ENCODE peak calls at places on chromosomes 11 and 22, in eight cellular contexts. One of them, this sample, is unnamed. For H3K4me1, the result is how much of the 10 kb centered on the place peaks cover.

GRCh38 chr11:113505541-113506375 is 30.6 kb upstream of the DRD2 start:
- DNase-seq in GM12878: no peak
- DNase-seq in HepG2: peak
- DNase-seq in HCT116: peak
- DNase-seq in SK-N-SH: peak
- DNase-seq in A549: no peak
- DNase-seq in Panc1: no peak
- DNase-seq in K562: no peak
- DNase-seq in this sample: no peak

GRCh38 chr11:16191212-16191851 is 165.0 kb downstream of the SOX6 start:
- DNase-seq in K562: peak
- DNase-seq in A549: no peak
- DNase-seq in SK-N-SH: no peak
- DNase-seq in Panc1: no peak
- DNase-seq in HCT116: no peak
- DNase-seq in GM12878: no peak
- DNase-seq in HepG2: peak
- DNase-seq in this sample: no peak

GRCh38 chr22:26416256-26416655 is 12.8 kb upstream of the ASPHD2 start:
- DNase-seq in SK-N-SH: no peak
- DNase-seq in Panc1: no peak
- DNase-seq in HepG2: no peak
- DNase-seq in A549: no peak
- DNase-seq in K562: no peak
- DNase-seq in GM12878: no peak
- DNase-seq in HCT116: no peak
- DNase-seq in this sample: no peak

GRCh38 chr11:76625787-76626186 is 44.8 kb downstream of the LRRC32 start:
- DNase-seq in HepG2: no peak
- DNase-seq in A549: no peak
- DNase-seq in Panc1: no peak
- DNase-seq in K562: no peak
- DNase-seq in SK-N-SH: no peak
- DNase-seq in HCT116: no peak
- DNase-seq in GM12878: no peak
- DNase-seq in this sample: no peak

GRCh38 chr11:11813288-11813962 is 28.3 kb upstream of the USP47 start:
- DNase-seq in GM12878: no peak
- DNase-seq in K562: no peak
- DNase-seq in HepG2: peak
- DNase-seq in A549: peak
- DNase-seq in HCT116: peak
- DNase-seq in SK-N-SH: no peak
- DNase-seq in Panc1: peak
- DNase-seq in this sample: no peak

GRCh38 chr11:15805726-15806125 is 550.6 kb downstream of the SOX6 start:
- DNase-seq in Panc1: no peak
- DNase-seq in SK-N-SH: no peak
- DNase-seq in HCT116: no peak
- DNase-seq in GM12878: no peak
- DNase-seq in HepG2: no peak
- DNase-seq in K562: no peak
- DNase-seq in A549: no peak
- DNase-seq in this sample: no peak

GRCh38 chr11:10418950-10419310 is 36.1 kb upstream of the AMPD3 start:
- DNase-seq in Panc1: no peak
- DNase-seq in HCT116: no peak
- DNase-seq in K562: no peak
- DNase-seq in HepG2: no peak
- DNase-seq in SK-N-SH: no peak
- DNase-seq in GM12878: no peak
- DNase-seq in A549: no peak
- DNase-seq in this sample: no peak

GRCh38 chr11:13140028-13140870 is 131.1 kb downstream of the RASSF10 start:
- DNase-seq in K562: no peak
- DNase-seq in SK-N-SH: no peak
- DNase-seq in HCT116: no peak
- DNase-seq in HepG2: peak
- DNase-seq in Panc1: no peak
- DNase-seq in GM12878: peak
- DNase-seq in A549: peak
- DNase-seq in this sample: no peak

GRCh38 chr22:40177738-40178416 is at the start of gene TNRC6B:
- DNase-seq in Panc1: peak
- DNase-seq in HCT116: peak
- DNase-seq in GM12878: peak
- DNase-seq in HepG2: peak
- DNase-seq in K562: peak
- DNase-seq in A549: peak
- DNase-seq in SK-N-SH: peak
- DNase-seq in this sample: peak

GRCh38 chr22:27317156-27317555 is 484.4 kb downstream of the MN1 start:
- DNase-seq in SK-N-SH: no peak
- DNase-seq in A549: no peak
- DNase-seq in GM12878: no peak
- DNase-seq in K562: no peak
- DNase-seq in HepG2: no peak
- DNase-seq in Panc1: no peak
- DNase-seq in HCT116: no peak
- DNase-seq in this sample: peak

GRCh38 chr11:131591051-131591461 is 220.6 kb downstream of the NTM start:
- DNase-seq in Panc1: no peak
- DNase-seq in K562: no peak
- DNase-seq in HepG2: no peak
- DNase-seq in SK-N-SH: no peak
- DNase-seq in A549: no peak
- DNase-seq in GM12878: no peak
- DNase-seq in HCT116: no peak
- DNase-seq in this sample: peak

GRCh38 chr11:17230867-17231851 is 23.4 kb upstream of the PIK3C2A start:
- DNase-seq in SK-N-SH: no peak
- DNase-seq in K562: no peak
- DNase-seq in A549: no peak
- DNase-seq in HCT116: no peak
- DNase-seq in GM12878: peak
- DNase-seq in HepG2: no peak
- DNase-seq in Panc1: no peak
- DNase-seq in this sample: no peak

GRCh38 chr22:42797021-42797420 is 60.1 kb downstream of the ARFGAP3 start:
- DNase-seq in HCT116: no peak
- DNase-seq in HepG2: no peak
- DNase-seq in K562: no peak
- DNase-seq in Panc1: no peak
- DNase-seq in A549: no peak
- DNase-seq in GM12878: no peak
- DNase-seq in SK-N-SH: no peak
- DNase-seq in this sample: no peak

GRCh38 chr22:38881464-38881871 is 9.5 kb upstream of the CBX6 start:
- DNase-seq in HepG2: no peak
- DNase-seq in GM12878: no peak
- DNase-seq in SK-N-SH: no peak
- DNase-seq in A549: no peak
- DNase-seq in HCT116: no peak
- DNase-seq in Panc1: no peak
- DNase-seq in K562: no peak
- DNase-seq in this sample: no peak

GRCh38 chr11:106706355-106706754 is 311.9 kb downstream of the GUCY1A2 start:
- DNase-seq in A549: peak
- DNase-seq in GM12878: no peak
- DNase-seq in K562: no peak
- DNase-seq in SK-N-SH: peak
- DNase-seq in Panc1: peak
- DNase-seq in HepG2: no peak
- DNase-seq in HCT116: peak
- DNase-seq in this sample: no peak

DNA sequence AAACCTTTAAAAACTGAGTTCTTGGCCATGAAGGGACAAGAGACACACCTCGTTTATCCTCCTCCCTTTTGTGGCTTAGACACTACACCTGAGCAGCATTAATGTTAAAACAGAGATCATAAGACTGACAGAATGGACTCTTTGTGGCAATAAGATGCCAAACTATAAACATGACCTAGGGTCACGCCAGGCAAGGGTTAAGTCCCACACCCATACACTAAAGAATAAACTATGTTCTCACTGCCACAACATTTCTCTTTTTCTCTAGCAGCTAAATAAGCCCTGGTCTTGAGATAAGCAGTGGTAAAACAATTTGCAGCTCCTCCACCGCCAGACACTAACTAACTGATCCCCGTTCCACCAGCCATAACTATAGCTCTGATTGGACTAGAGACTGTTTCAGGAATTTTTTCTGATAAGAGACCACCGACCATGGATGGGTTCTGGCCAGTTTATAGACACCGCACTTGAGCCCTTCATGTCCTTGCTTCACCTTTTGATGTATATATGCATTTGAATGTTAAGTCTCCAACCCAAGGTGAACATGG is 4.9 kb upstream of the SLCO2B1 start:
- DNase-seq in HepG2: no peak
- DNase-seq in GM12878: no peak
- DNase-seq in Panc1: no peak
- DNase-seq in K562: no peak
- DNase-seq in SK-N-SH: no peak
- DNase-seq in A549: no peak
- DNase-seq in HCT116: no peak
- DNase-seq in this sample: no peak
- H3K4me1 ChIP-seq in HepG2: half or more
- H3K4me1 ChIP-seq in GM12878: under half
- H3K4me1 ChIP-seq in Panc1: under half
- H3K4me1 ChIP-seq in K562: under half
- H3K4me1 ChIP-seq in SK-N-SH: under half
- H3K4me1 ChIP-seq in A549: under half
- H3K4me1 ChIP-seq in HCT116: under half
- H3K4me1 ChIP-seq in this sample: under half

DNA sequence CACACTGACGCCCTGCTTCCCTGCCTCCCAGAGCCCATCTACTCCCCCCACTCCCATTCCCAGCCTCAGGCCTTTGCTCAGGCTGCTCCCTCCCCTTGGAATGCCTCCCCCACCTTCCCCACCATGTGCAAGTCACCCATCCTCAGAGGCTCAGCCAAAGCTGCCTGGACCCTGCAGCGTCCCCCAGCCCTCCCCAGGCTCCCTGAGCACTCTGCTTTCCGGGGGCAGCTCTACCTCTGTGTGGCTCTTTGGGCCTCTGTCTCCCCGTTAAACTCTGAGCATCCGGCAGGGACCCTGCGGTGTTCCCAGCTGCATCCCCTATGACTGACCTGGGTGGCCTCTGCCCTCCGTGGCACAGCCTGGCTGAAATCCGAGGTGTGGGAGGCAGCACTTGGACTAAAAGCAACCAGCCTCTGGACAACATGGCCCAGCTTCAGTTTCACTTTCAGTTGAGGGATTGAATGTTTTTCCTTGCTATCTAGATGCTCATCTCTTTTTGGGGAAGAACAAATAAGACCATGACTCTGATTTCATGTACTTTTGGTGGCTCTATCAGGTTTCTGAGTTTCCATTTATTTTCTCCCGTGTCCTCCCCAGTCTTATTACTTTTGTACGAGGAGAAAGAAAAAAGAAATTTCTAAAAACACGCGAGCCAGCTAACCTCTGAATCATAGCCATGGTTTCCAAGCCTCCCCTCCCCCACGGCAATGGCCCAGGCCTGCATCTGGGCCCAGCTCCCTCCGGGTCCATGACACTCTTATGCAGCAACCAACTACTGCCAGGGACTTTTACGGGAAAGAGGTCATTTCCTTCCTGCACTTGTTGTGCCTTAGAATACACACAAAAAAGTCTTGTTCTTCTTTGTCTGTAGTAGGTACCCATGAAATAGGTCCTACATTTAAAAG is 3.8 kb downstream of the APOL3 start:
- DNase-seq in HCT116: no peak
- DNase-seq in HepG2: peak
- DNase-seq in SK-N-SH: no peak
- DNase-seq in A549: no peak
- DNase-seq in GM12878: no peak
- DNase-seq in K562: peak
- DNase-seq in Panc1: peak
- DNase-seq in this sample: peak
- TF ChIP-seq REST in HCT116: no peak
- TF ChIP-seq REST in HepG2: no peak
- TF ChIP-seq REST in SK-N-SH: no peak
- TF ChIP-seq REST in A549: no peak
- TF ChIP-seq REST in GM12878: no peak
- TF ChIP-seq REST in K562: no peak
- TF ChIP-seq REST in Panc1: no peak
- TF ChIP-seq REST in this sample: no peak

DNA sequence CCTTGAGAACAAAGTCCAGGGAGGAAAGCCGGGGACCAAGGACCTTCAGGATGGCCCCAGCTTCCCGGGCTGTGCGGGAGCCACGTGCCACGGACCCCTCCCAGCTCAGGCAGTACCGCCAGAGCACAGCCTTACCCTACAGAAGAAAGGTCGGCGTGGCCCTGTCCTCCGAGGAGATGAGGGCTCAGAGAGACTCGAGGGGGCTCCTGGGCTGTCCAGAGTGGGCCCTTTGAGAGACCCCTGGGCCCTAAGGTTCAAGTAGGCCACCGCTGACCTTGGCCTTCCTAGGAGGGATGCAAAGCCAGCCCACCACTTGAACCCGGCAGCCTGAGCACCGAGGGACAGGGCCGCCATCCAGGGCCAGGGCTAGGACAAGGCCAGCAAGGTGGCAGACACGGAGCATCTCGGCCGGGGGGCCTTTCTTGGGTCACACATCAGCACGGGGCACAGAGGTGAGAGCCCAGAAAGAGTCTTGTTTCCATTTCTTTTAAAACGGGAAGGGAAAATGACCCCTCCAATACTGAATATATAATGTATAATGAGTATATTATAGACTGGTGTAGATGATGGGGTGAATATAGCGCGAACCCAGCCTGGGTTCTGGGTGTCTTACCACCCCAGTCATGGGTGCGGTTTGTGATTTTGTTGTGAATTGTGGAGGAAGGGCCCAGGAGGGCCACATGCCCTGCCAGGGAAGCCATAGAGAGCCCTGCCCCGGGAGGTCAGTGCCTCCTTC is 34.4 kb upstream of the PPARA start:
- DNase-seq in GM12878: no peak
- DNase-seq in Panc1: no peak
- DNase-seq in SK-N-SH: no peak
- DNase-seq in HepG2: no peak
- DNase-seq in K562: no peak
- DNase-seq in HCT116: no peak
- DNase-seq in A549: no peak
- DNase-seq in this sample: no peak
- H3K4me1 ChIP-seq in GM12878: under half
- H3K4me1 ChIP-seq in Panc1: half or more
- H3K4me1 ChIP-seq in SK-N-SH: under half
- H3K4me1 ChIP-seq in HepG2: under half
- H3K4me1 ChIP-seq in K562: under half
- H3K4me1 ChIP-seq in HCT116: under half
- H3K4me1 ChIP-seq in A549: half or more
- H3K4me1 ChIP-seq in this sample: under half

DNA sequence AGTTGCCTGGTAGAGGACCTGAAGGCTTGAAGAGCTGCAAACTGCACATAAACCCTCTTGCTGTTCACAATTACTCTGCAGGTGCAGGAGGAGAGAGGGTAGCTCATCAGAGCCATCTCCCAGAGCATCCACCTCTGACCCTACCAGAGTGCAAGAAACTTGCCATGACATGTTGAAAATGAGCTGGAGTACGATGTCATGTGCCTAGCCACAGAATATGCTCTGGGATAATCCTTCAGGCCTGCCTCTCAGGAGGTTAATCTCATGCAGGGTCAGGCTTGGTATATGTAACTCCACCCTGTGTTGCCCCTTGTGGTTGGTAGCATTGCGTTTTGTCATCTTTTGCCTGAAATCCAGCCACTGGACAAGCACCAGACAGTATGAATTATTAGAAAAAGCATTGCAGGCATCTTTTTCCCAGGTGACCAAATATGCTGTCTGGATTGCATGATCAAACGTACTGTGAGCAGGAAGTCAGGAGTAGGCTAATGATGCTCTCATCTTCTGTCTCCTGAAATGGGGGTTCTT is 36.2 kb downstream of the CNTF start:
- DNase-seq in Panc1: no peak
- DNase-seq in HCT116: no peak
- DNase-seq in K562: no peak
- DNase-seq in A549: no peak
- DNase-seq in SK-N-SH: no peak
- DNase-seq in HepG2: no peak
- DNase-seq in GM12878: no peak
- DNase-seq in this sample: no peak
- TF ChIP-seq REST in Panc1: no peak
- TF ChIP-seq REST in HCT116: no peak
- TF ChIP-seq REST in K562: no peak
- TF ChIP-seq REST in A549: no peak
- TF ChIP-seq REST in SK-N-SH: no peak
- TF ChIP-seq REST in HepG2: no peak
- TF ChIP-seq REST in GM12878: no peak
- TF ChIP-seq REST in this sample: no peak

This sample was measured in GM23338.